ENCODE peak calls at places on chromosomes 11 and 22, in seven cellular contexts. Z, L, O, E, N, U and R are unnamed samples.
A peak's percentile ranks its signal among the peaks of the same experiment; 100 is the strongest.

GRCh38 chr11:296206-296975 is 2.9 kb downstream of the IFITM5 start:
- DNase-seq in N (peak; percentile 11), E (no peak), U (peak; percentile 46), O (no peak), L (no peak), Z (no peak), R (peak; percentile 52)

GRCh38 chr11:11243258-11243789 is 109.7 kb downstream of the CSNK2A3 start:
- DNase-seq in U (peak; percentile 84), E (no peak), Z (no peak), N (peak; percentile 42), L (no peak), O (no peak), R (peak; percentile 84)

GRCh38 chr22:31332010-31332409 is 14.1 kb downstream of the PATZ1 start:
- DNase-seq in O (no peak), N (no peak), Z (no peak), L (no peak), E (no peak), U (no peak), R (no peak)

GRCh38 chr11:61699737-61700160 is 19.6 kb downstream of the DAGLA start:
- DNase-seq in E (peak; percentile 57), O (peak; percentile 37), U (peak; percentile 76), Z (no peak), L (no peak), N (peak; percentile 64), R (peak; percentile 84)

GRCh38 chr11:59865031-59865430 is 1.3 kb downstream of the TCN1 start:
- DNase-seq in O (peak; percentile 77), E (no peak), U (no peak), L (no peak), Z (no peak), N (no peak), R (no peak)

GRCh38 chr11:2853401-2853800 is 32.2 kb downstream of the CDKN1C start:
- DNase-seq in E (no peak), L (no peak), O (no peak), Z (no peak), U (no peak), N (no peak), R (no peak)

GRCh38 chr22:33842421-33843094 is 77.7 kb downstream of the LARGE1 start:
- DNase-seq in N (no peak), E (no peak), Z (no peak), L (no peak), O (no peak), U (no peak), R (no peak)

GRCh38 chr22:36386351-36386899 is 1.3 kb downstream of the MYH9 start:
- DNase-seq in N (no peak), O (peak; percentile 35), L (no peak), Z (peak; percentile 40), U (peak; percentile 60), E (no peak), R (peak; percentile 44)

GRCh38 chr22:17970205-17970708 is 54.1 kb downstream of the MICAL3 start:
- DNase-seq in Z (peak; percentile 10), E (no peak), L (no peak), O (no peak), U (no peak), N (no peak), R (no peak)

GRCh38 chr11:73085189-73085875 is 56.8 kb downstream of the FCHSD2 start:
- DNase-seq in N (no peak), L (no peak), Z (peak; percentile 11), U (no peak), O (peak; percentile 56), E (no peak), R (no peak)